ENCODE peak calls at places on chromosomes 11 and 22, in four cellular contexts. Y is lower lobe of right lung; U is stimulated activated CD8-positive, alpha-beta memory T cell treated with anti-CD3 and anti-CD28 coated beads, Interleukin-4, amount 100 ng/mL, for 48 hours; L is naive thymus-derived CD8-positive, alpha-beta T cell. R is an unnamed sample.

GRCh38 chr11:67265633-67266423 is 445 bp upstream of the GRK2 start:
- DNase-seq in Y (peak; percentile 88), L (peak; percentile 84), U (peak; percentile 86), R (peak; percentile 63)

GRCh38 chr11:41379084-41379483 is 80.4 kb downstream of the LRRC4C start:
- DNase-seq in L (no peak), U (no peak), Y (no peak), R (no peak)

GRCh38 chr11:119990306-119991021 is 147.4 kb downstream of the TRIM29 start:
- DNase-seq in U (no peak), Y (no peak), L (no peak), R (no peak)

GRCh38 chr11:32231909-32232493 is 141.1 kb downstream of the RCN1 start:
- DNase-seq in Y (no peak), L (no peak), U (peak; percentile 41), R (peak; percentile 10)

GRCh38 chr11:12150831-12151382 is 40.5 kb downstream of the MICAL2 start:
- DNase-seq in U (peak; percentile 80), Y (no peak), L (no peak), R (no peak)

GRCh38 chr11:75777461-75778110 is 9.0 kb downstream of the DGAT2 start:
- DNase-seq in Y (peak; percentile 48), U (no peak), L (no peak), R (peak; percentile 14)

GRCh38 chr11:416757-417621 is 2.2 kb upstream of the SIGIRR start:
- DNase-seq in Y (peak; percentile 85), U (peak; percentile 60), L (peak; percentile 43), R (no peak)

GRCh38 chr11:33842236-33842915 is 49.5 kb downstream of the LMO2 start:
- DNase-seq in L (no peak), U (no peak), Y (no peak), R (no peak)

GRCh38 chr22:43479311-43479710 is 67.5 kb downstream of the MPPED1 start:
- DNase-seq in L (no peak), U (no peak), Y (no peak), R (no peak)

GRCh38 chr11:19216021-19216420 is 14.2 kb upstream of the CSRP3 start:
- DNase-seq in L (no peak), Y (no peak), U (no peak), R (no peak)

R was measured in GDM1.